ENCODE peak calls at places on chromosomes 13 and 19, in nine cellular contexts. Q is GM13977, K is neural crest cell, A is cardiac muscle cell, G is foreskin fibroblast, E is Caco-2, F is heart right ventricle, H is AG04450, T is fibroblast of lung. U is an unnamed sample.

GRCh38 chr19:39497850-39498261 is 891 bp upstream of the DLL3 start:
- DNase-seq in Q (peak), K (peak), A (peak), G (peak), E (peak), F (no peak), H (no peak), T (peak), U (peak)

GRCh38 chr19:56668676-56669075 is 2.9 kb downstream of the ZNF835 start:
- DNase-seq in Q (no peak), K (no peak), A (no peak), G (no peak), E (no peak), F (no peak), H (no peak), T (no peak), U (no peak)

GRCh38 chr19:48385461-48386087 is 5.8 kb downstream of the KDELR1 start:
- DNase-seq in Q (no peak), K (no peak), A (no peak), G (no peak), E (no peak), F (no peak), H (no peak), T (no peak), U (no peak)

GRCh38 chr13:20997301-20998061 is 63.9 kb downstream of the LATS2 start:
- DNase-seq in Q (no peak), K (no peak), A (no peak), G (peak), E (no peak), F (peak), H (peak), T (peak), U (no peak)

GRCh38 chr19:5623397-5624153 is 692 bp downstream of the SAFB start:
- DNase-seq in Q (no peak), K (peak), A (no peak), G (peak), E (no peak), F (peak), H (no peak), T (no peak), U (peak)

GRCh38 chr13:113083022-113083373 is 22.6 kb upstream of the F7 start:
- DNase-seq in Q (no peak), K (no peak), A (no peak), G (no peak), E (no peak), F (no peak), H (no peak), T (no peak), U (no peak)

GRCh38 chr19:45141203-45141900 is 19.4 kb downstream of the NKPD1 start:
- DNase-seq in Q (peak), K (no peak), A (no peak), G (no peak), E (no peak), F (no peak), H (no peak), T (no peak), U (no peak)

GRCh38 chr13:99506632-99507031 is 5.4 kb downstream of the TM9SF2 start:
- DNase-seq in Q (no peak), K (no peak), A (no peak), G (no peak), E (no peak), F (no peak), H (no peak), T (no peak), U (no peak)

GRCh38 chr13:101728021-101728420 is 275.5 kb downstream of the ITGBL1 start:
- DNase-seq in Q (no peak), K (no peak), A (no peak), G (no peak), E (no peak), F (no peak), H (no peak), T (no peak), U (no peak)

GRCh38 chr19:18156841-18157464 is 4.0 kb downstream of the PIK3R2 start:
- DNase-seq in Q (no peak), K (no peak), A (peak), G (peak), E (no peak), F (peak), H (peak), T (peak), U (no peak)

GRCh38 chr19:37872383-37872782 is 34.0 kb downstream of the WDR87 start:
- DNase-seq in Q (no peak), K (no peak), A (no peak), G (peak), E (no peak), F (no peak), H (no peak), T (peak), U (no peak)

GRCh38 chr13:85441364-85441763 is 357.9 kb downstream of the SLITRK6 start:
- DNase-seq in Q (no peak), K (no peak), A (no peak), G (no peak), E (no peak), F (no peak), H (no peak), T (no peak), U (no peak)

GRCh38 chr19:6126335-6126974 is 9.0 kb upstream of the ACSBG2 start:
- DNase-seq in Q (peak), K (no peak), A (peak), G (peak), E (peak), F (no peak), H (peak), T (peak), U (no peak)

GRCh38 chr13:24670927-24671326 is 9.3 kb upstream of the ATP12A start:
- DNase-seq in Q (no peak), K (no peak), A (peak), G (peak), E (peak), F (no peak), H (no peak), T (peak), U (peak)

GRCh38 chr13:57740719-57741118 is 109.2 kb downstream of the PCDH17 start:
- DNase-seq in Q (no peak), K (no peak), A (no peak), G (no peak), E (no peak), F (peak), H (no peak), T (peak), U (no peak)

GRCh38 chr19:31326329-31327028 is 22.8 kb downstream of the TSHZ3 start:
- DNase-seq in Q (no peak), K (no peak), A (no peak), G (peak), E (no peak), F (no peak), H (no peak), T (no peak), U (no peak)

GRCh38 chr13:71320452-71320851 is 546.6 kb downstream of the DACH1 start:
- DNase-seq in Q (peak), K (no peak), A (peak), G (peak), E (peak), F (no peak), H (peak), T (no peak), U (peak)

GRCh38 chr19:21482863-21483276 is 22.5 kb upstream of the ZNF429 start:
- DNase-seq in Q (no peak), K (no peak), A (peak), G (peak), E (peak), F (peak), H (no peak), T (peak), U (peak)

GRCh38 chr19:49403404-49404187 is 15.5 kb downstream of the KASH5 start:
- DNase-seq in Q (no peak), K (no peak), A (peak), G (no peak), E (no peak), F (no peak), H (no peak), T (peak), U (peak)

GRCh38 chr13:23979361-23980159 is 82.3 kb upstream of the C1QTNF9B start:
- DNase-seq in Q (peak), K (peak), A (peak), G (peak), E (peak), F (peak), H (peak), T (peak), U (peak)

GRCh38 chr13:25819856-25820530 is 231.8 kb downstream of the SHISA2 start:
- DNase-seq in Q (no peak), K (no peak), A (no peak), G (no peak), E (no peak), F (no peak), H (no peak), T (peak), U (no peak)

GRCh38 chr19:10243606-10244005 is 8.4 kb upstream of the MRPL4 start:
- DNase-seq in Q (no peak), K (no peak), A (no peak), G (no peak), E (no peak), F (no peak), H (no peak), T (no peak), U (no peak)

GRCh38 chr19:47630594-47630993 is 21.7 kb downstream of the BICRA start:
- DNase-seq in Q (no peak), K (no peak), A (no peak), G (no peak), E (no peak), F (no peak), H (no peak), T (no peak), U (no peak)

GRCh38 chr13:36131931-36132297 is 732 bp upstream of the DCLK1 start:
- DNase-seq in Q (no peak), K (no peak), A (no peak), G (peak), E (no peak), F (peak), H (no peak), T (peak), U (no peak)

GRCh38 chr19:29263305-29264080 is 50.5 kb upstream of the UQCRFS1 start:
- DNase-seq in Q (peak), K (peak), A (peak), G (peak), E (peak), F (peak), H (no peak), T (no peak), U (peak)

GRCh38 chr19:44308011-44308410 is 3.2 kb upstream of the ZNF235 start:
- DNase-seq in Q (no peak), K (no peak), A (no peak), G (peak), E (no peak), F (no peak), H (no peak), T (peak), U (no peak)

GRCh38 chr13:51717786-51718398 is 86.1 kb downstream of the DHRS12 start:
- DNase-seq in Q (no peak), K (no peak), A (no peak), G (peak), E (no peak), F (no peak), H (no peak), T (no peak), U (no peak)

GRCh38 chr13:110597041-110597689 is 18.2 kb upstream of the NAXD start:
- DNase-seq in Q (no peak), K (no peak), A (no peak), G (no peak), E (no peak), F (no peak), H (no peak), T (no peak), U (no peak)

GRCh38 chr13:49113526-49114286 is 106.4 kb upstream of the MLNR start:
- DNase-seq in Q (no peak), K (no peak), A (no peak), G (peak), E (no peak), F (no peak), H (peak), T (peak), U (no peak)

GRCh38 chr13:42814868-42815267 is 33.5 kb downstream of the FAM216B start:
- DNase-seq in Q (no peak), K (no peak), A (no peak), G (peak), E (no peak), F (no peak), H (peak), T (peak), U (no peak)

GRCh38 chr13:27788271-27788670 is 4.0 kb upstream of the GSX1 start:
- DNase-seq in Q (no peak), K (no peak), A (no peak), G (no peak), E (no peak), F (no peak), H (no peak), T (no peak), U (no peak)

GRCh38 chr13:92566767-92567166 is 659.8 kb upstream of the GPC6 start:
- DNase-seq in Q (no peak), K (no peak), A (no peak), G (no peak), E (no peak), F (no peak), H (no peak), T (no peak), U (no peak)

GRCh38 chr13:110346661-110347067 is 39.6 kb downstream of the COL4A2 start:
- DNase-seq in Q (no peak), K (no peak), A (no peak), G (no peak), E (no peak), F (no peak), H (no peak), T (no peak), U (no peak)

DNA sequence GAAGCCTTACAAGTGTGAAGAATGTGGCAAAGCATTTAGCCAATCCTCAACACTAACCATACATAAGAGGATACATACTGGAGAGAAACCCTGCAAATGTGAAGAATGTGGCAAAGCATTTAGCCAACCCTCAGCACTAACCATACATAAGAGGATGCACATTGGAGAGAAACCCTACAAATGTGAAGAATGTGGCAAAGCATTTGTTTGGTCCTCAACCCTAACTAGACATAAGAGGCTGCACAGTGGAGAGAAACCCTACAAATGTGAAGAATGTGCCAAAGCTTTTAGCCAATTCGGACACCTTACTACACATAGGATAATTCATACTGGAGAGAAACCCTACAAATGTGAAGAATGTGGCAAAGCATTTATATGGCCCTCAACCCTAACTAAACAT is 18.2 kb downstream of the ZNF726 start:
- DNase-seq in Q (no peak), K (no peak), A (no peak), G (no peak), E (no peak), F (no peak), H (no peak), T (no peak), U (no peak)
- TF ChIP-seq CTCF in Q (no peak), K (no peak), A (no peak), G (no peak), E (no peak), F (no peak), H (no peak), T (no peak), U (no peak)

DNA sequence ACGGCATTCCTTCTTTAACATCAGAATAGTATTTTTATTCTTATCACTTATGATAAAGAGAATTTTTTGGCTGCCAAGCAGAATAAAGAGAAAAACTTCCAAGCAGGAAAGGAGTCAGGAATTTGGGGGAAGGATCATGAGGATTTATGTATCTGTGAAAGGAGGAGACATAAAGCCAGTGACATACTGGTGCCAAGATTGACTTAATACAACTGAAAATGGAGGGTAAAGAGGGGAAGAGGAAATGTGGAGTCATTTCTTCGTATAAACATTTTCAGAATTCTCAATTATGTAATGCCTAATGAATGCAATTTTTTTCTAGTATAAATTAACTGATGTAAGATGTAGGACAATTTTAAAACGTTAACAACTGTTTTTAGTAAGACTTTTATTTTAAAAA is 94.6 kb downstream of the RBM26 start:
- DNase-seq in Q (no peak), K (no peak), A (no peak), G (no peak), E (no peak), F (no peak), H (no peak), T (no peak), U (no peak)
- TF ChIP-seq CTCF in Q (no peak), K (no peak), A (no peak), G (no peak), E (no peak), F (no peak), H (no peak), T (no peak), U (no peak)

GRCh38 chr19:17073869-17074627 is 1.2 kb downstream of the HAUS8 start:
- DNase-seq in Q (peak), K (no peak), A (no peak), G (peak), E (no peak), F (no peak), H (no peak), T (no peak), U (peak)

GRCh38 chr19:17070421-17070820 is 4.8 kb downstream of the HAUS8 start:
- DNase-seq in Q (no peak), K (no peak), A (no peak), G (no peak), E (no peak), F (no peak), H (no peak), T (no peak), U (no peak)

GRCh38 chr19:17074628-17075034 is 621 bp downstream of the HAUS8 start:
- DNase-seq in Q (peak), K (no peak), A (no peak), G (no peak), E (no peak), F (no peak), H (no peak), T (no peak), U (peak)

GRCh38 chr19:17070912-17071311 is 4.3 kb downstream of the HAUS8 start:
- DNase-seq in Q (no peak), K (no peak), A (no peak), G (no peak), E (no peak), F (no peak), H (no peak), T (no peak), U (no peak)

DNA sequence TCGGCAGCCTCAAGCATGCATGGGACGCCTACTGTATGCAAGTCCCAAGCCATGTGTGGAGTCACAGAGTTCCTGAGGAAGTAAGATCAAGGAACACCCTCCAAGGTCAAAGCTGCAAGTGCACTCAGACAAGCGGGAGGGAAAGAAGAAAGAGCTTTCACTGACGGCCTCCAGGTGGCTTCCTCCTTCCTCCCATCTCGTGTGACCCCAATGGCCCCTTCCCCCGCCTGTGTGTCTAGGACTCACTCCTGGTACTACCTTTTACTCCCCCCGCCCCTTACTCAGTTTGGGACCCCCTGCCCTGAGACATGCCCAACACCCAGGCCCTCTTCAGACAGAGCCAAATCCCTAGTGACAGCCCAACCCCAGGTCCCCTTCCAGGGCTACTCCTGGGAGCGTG is 6.0 kb downstream of the HAUS8 start:
- DNase-seq in Q (no peak), K (no peak), A (peak), G (no peak), E (no peak), F (no peak), H (no peak), T (no peak), U (no peak)
- TF ChIP-seq CTCF in Q (peak), K (no peak), A (no peak), G (no peak), E (no peak), F (no peak), H (no peak), T (no peak), U (no peak)

GRCh38 chr19:1460033-1460995 is 10.4 kb downstream of the APC2 start:
- DNase-seq in Q (no peak), K (no peak), A (no peak), G (no peak), E (no peak), F (no peak), H (no peak), T (no peak), U (no peak)

GRCh38 chr19:1457892-1458291 is 8.0 kb downstream of the APC2 start:
- DNase-seq in Q (no peak), K (no peak), A (no peak), G (no peak), E (no peak), F (no peak), H (no peak), T (no peak), U (no peak)

GRCh38 chr19:1459479-1459878 is 9.6 kb downstream of the APC2 start:
- DNase-seq in Q (no peak), K (no peak), A (no peak), G (no peak), E (no peak), F (no peak), H (no peak), T (no peak), U (no peak)

GRCh38 chr19:1465191-1466016 is 13.6 kb downstream of the C19orf25 start:
- DNase-seq in Q (peak), K (no peak), A (peak), G (peak), E (no peak), F (no peak), H (no peak), T (no peak), U (peak)

DNA sequence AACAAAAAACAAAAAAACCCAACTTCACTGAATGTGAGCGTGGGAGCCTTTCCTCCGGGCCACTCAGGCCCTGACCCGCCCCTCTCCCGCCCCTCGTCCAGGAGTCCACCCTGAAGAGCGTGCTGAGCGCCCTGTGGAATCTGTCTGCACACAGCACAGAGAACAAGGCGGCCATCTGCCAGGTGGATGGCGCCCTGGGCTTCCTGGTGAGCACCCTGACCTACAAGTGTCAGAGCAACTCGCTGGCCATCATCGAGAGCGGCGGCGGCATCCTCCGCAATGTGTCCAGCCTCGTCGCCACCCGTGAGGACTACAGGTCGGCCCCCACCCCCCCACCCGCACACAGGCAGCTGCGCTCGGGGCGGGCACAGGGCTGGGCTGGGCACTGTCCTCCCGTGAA is 11.9 kb downstream of the APC2 start:
- DNase-seq in Q (no peak), K (no peak), A (no peak), G (no peak), E (no peak), F (no peak), H (no peak), T (no peak), U (no peak)
- TF ChIP-seq CTCF in Q (no peak), K (no peak), A (no peak), G (no peak), E (no peak), F (no peak), H (no peak), T (no peak), U (no peak)

U was measured in activated CD8-positive, alpha-beta T cell treated with anti-CD3 and anti-CD28 coated beads for 36 hours.